ENCODE peak calls at places on chromosomes 13 and 19, in four cellular contexts. B, O, X and M are unnamed samples. For H3K36me3, the result is how much of the 10 kb centered on the place peaks cover.

GRCh38 chr19:14440049-14440448 is 6.9 kb downstream of the PKN1 start:
- DNase-seq in B (no peak), O (peak), X (no peak), M (no peak)

GRCh38 chr13:55302568-55302967 is 1838.2 kb upstream of the PRR20A start:
- DNase-seq in B (no peak), O (no peak), X (no peak), M (no peak)

GRCh38 chr19:50252111-50252886 is 48.9 kb downstream of the MYH14 start:
- DNase-seq in B (no peak), O (no peak), X (no peak), M (no peak)

GRCh38 chr13:40318366-40318765 is 348.1 kb downstream of the FOXO1 start:
- DNase-seq in B (no peak), O (no peak), X (no peak), M (no peak)

GRCh38 chr13:88908896-88909535 is 1237.8 kb downstream of the SLITRK5 start:
- DNase-seq in B (no peak), O (no peak), X (no peak), M (no peak)

GRCh38 chr19:19185853-19186728 is 5.9 kb downstream of the BORCS8 start:
- DNase-seq in B (peak), O (no peak), X (peak), M (peak)

GRCh38 chr19:37951816-37952210 is 44.8 kb downstream of the SIPA1L3 start:
- DNase-seq in B (no peak), O (no peak), X (no peak), M (no peak)

GRCh38 chr13:93398167-93398566 is 171.6 kb downstream of the GPC6 start:
- DNase-seq in B (no peak), O (no peak), X (no peak), M (no peak)

GRCh38 chr19:48644839-48645651 is 942 bp downstream of the CA11 start:
- DNase-seq in B (peak), O (no peak), X (no peak), M (no peak)

GRCh38 chr19:3366104-3366760 is at the start of gene NFIC:
- DNase-seq in B (no peak), O (no peak), X (no peak), M (no peak)

GRCh38 chr19:2609389-2610116 is 92.9 kb downstream of the GNG7 start:
- DNase-seq in B (no peak), O (peak), X (no peak), M (no peak)

GRCh38 chr13:25380741-25381324 is 9.1 kb downstream of the ATP8A2 start:
- DNase-seq in B (no peak), O (no peak), X (no peak), M (no peak)

GRCh38 chr13:114161644-114162532 is 17.2 kb upstream of the CFAP97D2 start:
- DNase-seq in B (peak), O (no peak), X (no peak), M (no peak)

GRCh38 chr19:41310031-41310831 is at the start of gene CCDC97:
- DNase-seq in B (peak), O (peak), X (peak), M (peak)

GRCh38 chr19:17379221-17379631 is 2.1 kb upstream of the PLVAP start:
- DNase-seq in B (no peak), O (no peak), X (no peak), M (no peak)

GRCh38 chr19:48558018-48558684 is 6.2 kb downstream of the SULT2B1 start:
- DNase-seq in B (peak), O (no peak), X (no peak), M (no peak)

GRCh38 chr19:2549701-2550191 is 73.8 kb downstream of the GADD45B start:
- DNase-seq in B (no peak), O (no peak), X (no peak), M (no peak)

GRCh38 chr13:80340643-80341097 is 256 bp downstream of the SPRY2 start:
- DNase-seq in B (peak), O (no peak), X (no peak), M (no peak)

GRCh38 chr19:51750381-51751124 is 1.1 kb downstream of the FPR1 start:
- DNase-seq in B (no peak), O (no peak), X (no peak), M (no peak)

GRCh38 chr19:13877303-13877702 is 369 bp downstream of the NANOS3 start:
- DNase-seq in B (no peak), O (no peak), X (no peak), M (no peak)

GRCh38 chr13:28375250-28375930 is 119.5 kb downstream of the FLT1 start:
- DNase-seq in B (no peak), O (no peak), X (no peak), M (no peak)

GRCh38 chr19:16886305-16886880 is 2.4 kb upstream of the F2RL3 start:
- DNase-seq in B (peak), O (no peak), X (no peak), M (no peak)

GRCh38 chr19:39196860-39197562 is at the start of gene NCCRP1:
- DNase-seq in B (no peak), O (no peak), X (no peak), M (no peak)

GRCh38 chr13:94657167-94657566 is 55.2 kb downstream of the SOX21 start:
- DNase-seq in B (no peak), O (no peak), X (no peak), M (no peak)

GRCh38 chr13:100573121-100573520 is 15.5 kb downstream of the GGACT start:
- DNase-seq in B (peak), O (peak), X (peak), M (peak)

GRCh38 chr13:72255908-72256307 is 388.9 kb upstream of the DACH1 start:
- DNase-seq in B (peak), O (no peak), X (peak), M (peak)

GRCh38 chr19:11223208-11223607 is 16.2 kb upstream of the ANGPTL8 start:
- DNase-seq in B (no peak), O (no peak), X (no peak), M (no peak)

GRCh38 chr13:40406405-40407138 is 259.9 kb downstream of the FOXO1 start:
- DNase-seq in B (peak), O (no peak), X (no peak), M (no peak)

GRCh38 chr19:7632340-7633203 is 947 bp downstream of the PCP2 start:
- DNase-seq in B (no peak), O (no peak), X (no peak), M (no peak)

GRCh38 chr19:36225219-36225892 is 10.4 kb downstream of the ZNF146 start:
- DNase-seq in B (no peak), O (no peak), X (no peak), M (no peak)

GRCh38 chr13:89496478-89496877 is 1825.3 kb downstream of the SLITRK5 start:
- DNase-seq in B (no peak), O (no peak), X (no peak), M (no peak)

GRCh38 chr13:93698016-93698613 is 471.5 kb downstream of the GPC6 start:
- DNase-seq in B (no peak), O (no peak), X (no peak), M (no peak)

GRCh38 chr19:44719262-44719701 is 20.3 kb downstream of the CEACAM16 start:
- DNase-seq in B (no peak), O (no peak), X (no peak), M (no peak)

GRCh38 chr19:44553478-44554171 is 24.1 kb upstream of the CEACAM20 start:
- DNase-seq in B (no peak), O (no peak), X (no peak), M (no peak)

GRCh38 chr13:51601601-51602348 is 17.5 kb downstream of the WDFY2 start:
- DNase-seq in B (no peak), O (no peak), X (no peak), M (no peak)

GRCh38 chr19:56217039-56217949 is 15.2 kb downstream of the ZSCAN5C start:
- DNase-seq in B (no peak), O (no peak), X (peak), M (no peak)

GRCh38 chr19:37564624-37565369 is 29.8 kb downstream of the ZNF571 start:
- DNase-seq in B (no peak), O (no peak), X (no peak), M (no peak)

GRCh38 chr19:43501661-43502418 is 2.7 kb downstream of the PHLDB3 start:
- DNase-seq in B (no peak), O (no peak), X (peak), M (no peak)

GRCh38 chr13:61727714-61728275 is 312.1 kb upstream of the PCDH20 start:
- DNase-seq in B (no peak), O (no peak), X (no peak), M (no peak)

DNA sequence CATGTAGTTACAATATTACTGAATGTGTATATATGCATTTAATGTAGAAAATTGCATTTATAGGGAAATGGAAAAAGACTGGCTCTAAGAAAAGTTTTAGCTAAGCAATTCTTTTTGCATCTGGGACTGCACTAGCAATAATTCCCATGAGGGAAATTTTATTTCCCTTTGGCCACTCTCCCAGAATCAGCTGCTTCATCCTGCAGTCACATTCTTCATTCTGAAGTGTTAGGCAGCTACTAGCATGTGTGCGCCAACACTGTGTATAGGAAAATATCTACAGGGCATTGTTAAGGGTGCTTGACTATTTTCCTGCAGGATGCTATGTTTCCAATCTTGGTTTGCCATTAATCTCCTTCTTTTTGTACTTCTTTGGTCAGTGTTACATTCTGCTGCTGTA is 312.8 kb upstream of the PCDH20 start:
- DNase-seq in B (no peak), O (no peak), X (no peak), M (no peak)
- TF ChIP-seq SUZ12 in B (no peak), O (no peak), X (no peak), M (no peak)

DNA sequence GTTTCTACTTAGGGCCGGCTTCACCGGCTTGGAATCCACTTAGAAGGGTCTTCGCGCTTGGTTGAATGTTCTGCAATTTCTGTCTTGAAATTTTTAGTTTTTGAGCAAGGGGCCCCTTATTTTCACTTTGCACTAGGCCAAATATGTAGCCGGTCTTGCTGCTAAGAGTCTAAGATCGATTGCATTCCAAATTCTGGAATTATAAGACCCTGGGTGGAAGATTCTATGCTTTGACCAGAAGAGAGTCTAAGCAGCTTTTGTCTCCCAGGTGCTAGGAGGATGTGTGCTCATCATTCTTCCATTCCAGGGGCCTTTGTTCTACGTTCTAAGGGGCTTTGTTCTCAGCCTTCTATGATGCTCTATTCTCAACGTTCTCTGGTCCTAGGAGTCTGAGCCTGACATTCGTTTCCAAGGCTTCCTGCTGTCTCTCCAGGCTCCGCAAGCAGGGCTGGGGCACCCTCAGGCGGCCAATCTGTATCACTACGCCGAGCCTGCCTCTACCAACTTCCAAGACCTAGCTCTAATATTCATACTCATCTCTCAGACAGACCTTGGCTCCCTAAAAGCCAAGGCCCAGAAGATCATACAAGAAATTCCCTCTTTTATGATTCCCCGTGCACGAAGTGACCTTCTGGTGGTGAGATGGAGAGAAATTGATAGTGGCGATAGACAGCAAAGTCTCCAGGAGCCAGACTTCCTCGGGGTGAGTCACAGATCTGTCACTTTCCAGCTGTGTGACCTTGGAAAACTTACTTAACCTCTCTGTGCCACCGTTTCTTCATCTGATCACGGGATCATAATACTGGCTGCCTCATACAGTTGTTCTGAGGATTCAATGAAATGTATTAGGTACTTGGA is 982 bp upstream of the DACT3 start:
- DNase-seq in B (peak), O (no peak), X (no peak), M (peak)
- TF ChIP-seq ZNF274 in B (no peak), O (no peak), X (no peak), M (no peak)

DNA sequence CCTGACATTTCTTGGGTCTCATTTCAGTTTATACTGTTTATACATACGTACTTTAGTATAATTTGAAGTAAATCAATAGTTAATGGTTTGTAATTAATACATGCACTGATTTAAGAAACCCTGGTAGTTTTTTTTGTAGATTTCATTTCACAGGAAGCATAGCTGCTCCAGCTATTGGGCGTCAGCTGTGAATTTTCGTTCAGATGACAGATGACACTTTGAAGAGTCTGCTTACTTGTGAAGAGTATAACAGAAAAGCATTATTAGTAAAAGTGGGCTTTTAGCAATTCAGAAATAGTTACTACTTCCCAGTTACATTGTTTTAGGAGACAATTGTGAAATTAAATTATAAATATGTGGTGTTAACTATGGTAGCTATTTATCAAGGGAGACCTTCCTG is 44.4 kb downstream of the METTL21C start:
- DNase-seq in B (no peak), O (no peak), X (no peak), M (no peak)
- H3K36me3 ChIP-seq in B (under half), O (under half), X (under half), M (half or more)

DNA sequence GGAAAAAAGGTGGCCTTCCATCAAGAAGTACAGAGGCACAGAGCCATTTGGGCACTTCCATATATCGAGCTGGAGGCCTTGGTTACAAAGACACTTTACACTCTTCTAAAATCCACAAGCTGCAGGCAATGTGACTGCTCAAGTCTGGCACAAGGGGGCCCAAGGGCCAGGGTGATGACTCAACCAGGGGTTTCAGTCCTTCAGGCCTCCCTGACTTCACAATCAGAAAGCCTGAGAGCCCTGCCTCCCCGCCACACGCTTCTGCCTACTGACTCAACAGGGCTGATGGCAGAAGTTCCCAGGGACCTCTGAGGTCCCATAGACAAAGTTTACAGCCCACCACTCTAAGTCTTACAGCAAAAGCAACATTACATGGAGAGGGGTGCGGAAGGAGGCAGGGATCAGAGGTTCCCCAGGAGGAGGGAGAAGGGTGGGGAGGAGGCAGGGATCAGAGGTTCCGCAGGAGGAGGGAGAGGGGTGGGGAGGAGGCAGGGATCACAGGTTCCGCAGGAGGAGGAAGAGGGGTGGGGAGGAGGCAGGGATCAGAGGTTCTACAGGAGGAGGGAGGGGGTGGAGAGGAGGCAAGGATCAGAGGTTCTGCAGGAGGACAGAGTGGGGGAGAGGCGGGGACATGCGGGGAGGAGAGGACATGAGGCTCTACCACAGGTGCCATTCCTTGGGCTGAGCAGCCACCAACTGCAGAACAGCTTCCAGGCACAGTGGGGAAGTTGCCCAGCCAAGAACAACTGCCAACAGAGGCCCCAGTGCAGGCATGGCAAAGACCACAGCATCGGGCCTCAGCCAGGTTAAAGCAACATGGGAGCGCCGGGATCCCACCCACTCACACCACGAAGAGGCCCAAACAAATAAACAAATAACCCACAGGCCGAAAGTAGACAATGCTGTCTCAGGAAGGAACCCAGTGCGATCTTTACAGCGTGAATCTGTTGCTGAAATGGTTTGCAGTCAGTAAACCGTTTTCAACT is 52.0 kb downstream of the SLC7A1 start:
- DNase-seq in B (peak), O (peak), X (peak), M (no peak)
- TF ChIP-seq SUZ12 in B (no peak), O (no peak), X (no peak), M (no peak)

DNA sequence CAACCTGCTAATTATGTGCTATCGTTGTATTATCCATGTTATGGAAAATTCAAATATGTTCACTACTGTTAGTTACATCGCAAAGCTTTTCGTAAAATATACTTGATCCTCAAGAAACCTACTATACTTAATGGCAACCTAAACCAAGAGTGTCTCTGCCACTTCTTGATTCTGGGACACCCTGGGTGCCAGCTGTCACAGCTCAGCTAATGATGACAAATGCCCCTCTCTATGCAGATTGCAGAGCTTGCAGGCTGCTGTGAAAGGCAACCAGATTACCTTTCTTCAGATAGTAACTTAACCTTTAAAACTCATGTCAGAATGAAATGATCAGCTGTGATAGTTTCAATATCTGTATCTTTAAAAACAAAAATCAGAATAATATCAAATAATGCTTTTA is 9.0 kb upstream of the MAB21L1 start:
- DNase-seq in B (no peak), O (no peak), X (no peak), M (no peak)
- TF ChIP-seq ZNF274 in B (no peak), O (no peak), X (no peak), M (no peak)

DNA sequence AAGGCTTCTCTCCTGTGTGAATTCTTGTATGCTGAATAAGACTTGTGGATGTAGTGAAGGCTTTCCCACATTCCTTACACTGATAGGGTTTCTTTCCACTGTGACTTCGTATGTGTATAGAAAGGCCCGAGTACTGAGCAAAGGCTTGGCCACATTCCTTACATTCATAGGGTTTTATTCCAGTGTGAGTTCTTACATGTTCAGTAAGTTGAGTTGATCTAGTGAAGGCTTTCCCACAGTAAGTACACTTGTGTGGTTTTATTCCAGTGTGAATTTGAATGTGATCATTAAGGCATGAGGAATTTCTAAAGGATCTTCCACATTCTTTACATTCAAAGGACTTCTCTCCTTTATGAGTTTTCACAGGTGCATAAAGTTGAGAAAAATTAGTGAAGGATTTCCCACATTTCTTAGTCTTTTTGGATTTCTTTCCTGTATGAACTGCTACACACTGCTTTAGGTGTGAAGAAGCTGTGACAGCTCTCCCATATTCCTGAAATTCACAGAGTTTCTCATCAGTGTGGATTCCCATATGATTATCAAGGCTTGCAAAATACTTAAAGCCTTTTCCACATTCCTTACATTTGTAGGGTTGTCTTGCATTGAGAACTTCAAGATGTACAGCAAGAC is 10.4 kb downstream of the ZNF561 start:
- DNase-seq in B (no peak), O (no peak), X (no peak), M (no peak)
- H3K36me3 ChIP-seq in B (half or more), O (under half), X (half or more), M (half or more)